ENCODE peak calls at places on chromosomes 13 and 19, in ten cellular contexts. F is iris pigment epithelial cell; E is hippocampal formation; W is suprapubic skin; O is amniotic stem cell; Y is Right ventricle myocardium superior; J is HTR-8/SVneo; X is AG09319; Q is NCI-H1694 treated with DMSO at 0.1 percent for 48 hours; G is activated T-cell treated with anti-CD3 and anti-CD28 coated beads, Interleukin-2, amount 50 U/mL, for 72 hours. C is an unnamed sample.
A peak's percentile ranks its signal among the peaks of the same experiment; 100 is the strongest.

GRCh38 chr19:3338541-3339181 is 27.7 kb upstream of the NFIC start:
- DNase-seq in F (no peak), E (no peak), W (no peak), O (no peak), Y (peak; percentile 63), J (no peak), X (no peak), Q (no peak), G (peak; percentile 38), C (peak; percentile 77)

GRCh38 chr13:75219479-75220237 is 262.3 kb downstream of the TBC1D4 start:
- DNase-seq in F (peak; percentile 63), E (peak; percentile 80), W (peak; percentile 91), O (peak; percentile 50), Y (peak; percentile 89), J (peak; percentile 56), X (peak; percentile 27), Q (peak; percentile 83), G (peak; percentile 90), C (peak; percentile 79)

GRCh38 chr13:46339035-46339666 is 47.9 kb downstream of the RUBCNL start:
- DNase-seq in F (peak; percentile 79), E (no peak), W (no peak), O (no peak), Y (peak; percentile 46), J (no peak), X (no peak), Q (no peak), G (no peak), C (no peak)

GRCh38 chr13:113470073-113470472 is 16.8 kb upstream of the ADPRHL1 start:
- DNase-seq in F (no peak), E (no peak), W (no peak), O (no peak), Y (no peak), J (no peak), X (no peak), Q (no peak), G (no peak), C (no peak)

GRCh38 chr13:45196622-45197021 is 4.2 kb downstream of the KCTD4 start:
- DNase-seq in F (peak; percentile 66), E (no peak), W (no peak), O (no peak), Y (no peak), J (no peak), X (no peak), Q (no peak), G (no peak), C (no peak)

GRCh38 chr19:3968556-3969434 is 2.1 kb downstream of the DAPK3 start:
- DNase-seq in F (peak; percentile 99), E (peak; percentile 15), W (peak; percentile 90), O (peak; percentile 99), Y (peak; percentile 91), J (peak; percentile 93), X (peak; percentile 99), Q (no peak), G (no peak), C (no peak)

GRCh38 chr13:99655351-99656091 is 154.2 kb downstream of the TM9SF2 start:
- DNase-seq in F (peak; percentile 47), E (no peak), W (no peak), O (no peak), Y (no peak), J (no peak), X (no peak), Q (no peak), G (peak; percentile 58), C (no peak)

GRCh38 chr13:75694742-75695141 is 58.6 kb downstream of the LMO7 start:
- DNase-seq in F (no peak), E (no peak), W (no peak), O (no peak), Y (no peak), J (no peak), X (no peak), Q (no peak), G (no peak), C (no peak)

GRCh38 chr13:48582086-48582485 is 49.2 kb upstream of the RCBTB2 start:
- DNase-seq in F (no peak), E (no peak), W (no peak), O (no peak), Y (no peak), J (no peak), X (no peak), Q (no peak), G (no peak), C (no peak)

GRCh38 chr19:5137114-5137513 is 168.2 kb downstream of the KDM4B start:
- DNase-seq in F (no peak), E (no peak), W (no peak), O (no peak), Y (no peak), J (no peak), X (no peak), Q (no peak), G (no peak), C (no peak)

GRCh38 chr19:13396256-13397080 is 109.8 kb downstream of the CACNA1A start:
- DNase-seq in F (peak; percentile 67), E (peak; percentile 36), W (no peak), O (no peak), Y (peak; percentile 66), J (peak; percentile 76), X (peak; percentile 24), Q (no peak), G (no peak), C (no peak)

GRCh38 chr13:30551194-30551593 is 66.5 kb upstream of the USPL1 start:
- DNase-seq in F (peak; percentile 44), E (no peak), W (no peak), O (peak; percentile 3), Y (no peak), J (peak; percentile 20), X (no peak), Q (peak; percentile 6), G (peak; percentile 14), C (peak; percentile 19)

GRCh38 chr13:42892760-42893159 is 99.3 kb downstream of the EPSTI1 start:
- DNase-seq in F (peak; percentile 79), E (no peak), W (no peak), O (no peak), Y (no peak), J (no peak), X (no peak), Q (no peak), G (no peak), C (no peak)

GRCh38 chr19:32662186-32662585 is 12.8 kb downstream of the ANKRD27 start:
- DNase-seq in F (peak; percentile 78), E (no peak), W (no peak), O (no peak), Y (no peak), J (no peak), X (no peak), Q (no peak), G (no peak), C (no peak)

GRCh38 chr19:4521170-4521887 is 3.0 kb upstream of the PLIN4 start:
- DNase-seq in F (no peak), E (no peak), W (no peak), O (no peak), Y (peak; percentile 44), J (no peak), X (no peak), Q (no peak), G (no peak), C (no peak)

GRCh38 chr19:35717665-35718344 is at the start of gene KMT2B:
- DNase-seq in F (no peak), E (peak; percentile 93), W (no peak), O (peak; percentile 90), Y (no peak), J (peak; percentile 95), X (peak; percentile 89), Q (no peak), G (peak; percentile 96), C (no peak)

GRCh38 chr19:55675661-55676354 is 782 bp downstream of the EPN1 start:
- DNase-seq in F (peak; percentile 10), E (no peak), W (no peak), O (no peak), Y (no peak), J (no peak), X (no peak), Q (no peak), G (no peak), C (no peak)

GRCh38 chr19:50314724-50315700 is 14.2 kb downstream of the KCNC3 start:
- DNase-seq in F (no peak), E (no peak), W (no peak), O (no peak), Y (no peak), J (no peak), X (no peak), Q (no peak), G (no peak), C (no peak)

GRCh38 chr13:35978607-35979316 is 152.4 kb downstream of the DCLK1 start:
- DNase-seq in F (peak; percentile 67), E (no peak), W (no peak), O (no peak), Y (no peak), J (peak; percentile 29), X (no peak), Q (peak; percentile 44), G (peak; percentile 34), C (no peak)

GRCh38 chr19:2426661-2427322 is 594 bp downstream of the TIMM13 start:
- DNase-seq in F (peak; percentile 41), E (no peak), W (no peak), O (no peak), Y (peak; percentile 63), J (peak; percentile 53), X (no peak), Q (no peak), G (peak; percentile 45), C (peak; percentile 10)

GRCh38 chr13:33642374-33643065 is 175.4 kb upstream of the RFC3 start:
- DNase-seq in F (peak; percentile 92), E (no peak), W (no peak), O (no peak), Y (peak; percentile 57), J (no peak), X (peak; percentile 74), Q (no peak), G (no peak), C (no peak)

GRCh38 chr13:41648314-41648935 is 191.1 kb downstream of the RGCC start:
- DNase-seq in F (peak; percentile 86), E (no peak), W (no peak), O (no peak), Y (no peak), J (peak; percentile 5), X (no peak), Q (no peak), G (no peak), C (no peak)

GRCh38 chr13:77022341-77022740 is 4.6 kb downstream of the FBXL3 start:
- DNase-seq in F (peak; percentile 93), E (no peak), W (no peak), O (no peak), Y (no peak), J (no peak), X (no peak), Q (no peak), G (no peak), C (no peak)

GRCh38 chr13:33454844-33455256 is 169.3 kb upstream of the STARD13 start:
- DNase-seq in F (no peak), E (no peak), W (no peak), O (no peak), Y (no peak), J (no peak), X (peak; percentile 61), Q (no peak), G (no peak), C (no peak)

GRCh38 chr19:13366529-13367143 is 139.6 kb downstream of the CACNA1A start:
- DNase-seq in F (peak; percentile 25), E (no peak), W (no peak), O (no peak), Y (no peak), J (peak; percentile 56), X (no peak), Q (peak; percentile 2), G (no peak), C (no peak)

GRCh38 chr13:98442391-98443230 is 134.3 kb downstream of the STK24 start:
- DNase-seq in F (no peak), E (no peak), W (no peak), O (no peak), Y (no peak), J (no peak), X (no peak), Q (no peak), G (no peak), C (no peak)

GRCh38 chr13:28185256-28185655 is 46.9 kb downstream of the PAN3 start:
- DNase-seq in F (no peak), E (no peak), W (no peak), O (no peak), Y (no peak), J (no peak), X (no peak), Q (no peak), G (no peak), C (no peak)

GRCh38 chr13:58712191-58712590 is 1080.6 kb downstream of the PCDH17 start:
- DNase-seq in F (no peak), E (no peak), W (no peak), O (no peak), Y (no peak), J (no peak), X (no peak), Q (no peak), G (no peak), C (no peak)

C was measured in CD4-positive, alpha-beta memory T cell.